ENCODE peak calls at places on chromosomes 3 and 15, in four cellular contexts. I is HepG2, S is K562, M is GM12878. C is an unnamed sample.

GRCh38 chr3:60445416-60445815 is 805.8 kb downstream of the FHIT start:
- DNase-seq in S (no peak), M (no peak), I (no peak), C (no peak)

GRCh38 chr3:139906441-139906840 is 28.5 kb upstream of the CLSTN2 start:
- DNase-seq in S (no peak), M (no peak), I (peak; percentile 35), C (no peak)

GRCh38 chr3:51337666-51338065 is 47.4 kb upstream of the MANF start:
- DNase-seq in I (no peak), S (no peak), M (no peak), C (no peak)

GRCh38 chr15:93428807-93429351 is 339.9 kb upstream of the RGMA start:
- DNase-seq in S (no peak), I (no peak), M (no peak), C (no peak)

GRCh38 chr3:103388214-103388613 is 953.4 kb downstream of the ZPLD1 start:
- DNase-seq in I (no peak), S (no peak), M (no peak), C (no peak)

GRCh38 chr15:29682781-29683180 is 139.5 kb downstream of the TJP1 start:
- DNase-seq in S (no peak), M (no peak), I (no peak), C (no peak)

GRCh38 chr3:42443819-42444436 is 33.5 kb upstream of the LYZL4 start:
- DNase-seq in I (peak; percentile 70), M (peak; percentile 30), S (peak; percentile 86), C (peak; percentile 98)

GRCh38 chr3:63228677-63229076 is 49.4 kb upstream of the SYNPR start:
- DNase-seq in M (no peak), S (peak; percentile 11), I (peak; percentile 16), C (no peak)

GRCh38 chr3:37995652-37996641 is 5.4 kb downstream of the VILL start:
- DNase-seq in S (no peak), M (no peak), I (peak; percentile 39), C (no peak)

GRCh38 chr15:63553388-63553791 is 43.8 kb upstream of the FBXL22 start:
- DNase-seq in M (no peak), S (no peak), I (no peak), C (no peak)

GRCh38 chr15:48643776-48644497 is 1.6 kb downstream of the FBN1 start:
- DNase-seq in M (no peak), S (no peak), I (no peak), C (no peak)

GRCh38 chr15:81315452-81316203 is 8.3 kb downstream of the STARD5 start:
- DNase-seq in S (no peak), M (no peak), I (no peak), C (no peak)

GRCh38 chr3:149547954-149548728 is 73.6 kb downstream of the TM4SF4 start:
- DNase-seq in S (no peak), I (peak; percentile 58), M (no peak), C (no peak)

GRCh38 chr3:126476166-126476975 is 680 bp upstream of the ZXDC start:
- DNase-seq in S (no peak), M (no peak), I (no peak), C (no peak)

GRCh38 chr3:160401301-160402095 is 2.0 kb downstream of the SMC4 start:
- DNase-seq in M (no peak), S (peak; percentile 60), I (peak; percentile 29), C (no peak)

GRCh38 chr3:4568831-4569230 is 75.7 kb downstream of the ITPR1 start:
- DNase-seq in S (no peak), M (no peak), I (no peak), C (no peak)

GRCh38 chr3:183584246-183584913 is 28.9 kb upstream of the KLHL6 start:
- DNase-seq in I (no peak), M (no peak), S (no peak), C (no peak)
- TF ChIP-seq CBX5 in I (no peak), M (no peak), S (no peak), C (no peak)

GRCh38 chr15:67050062-67050461 is 15.3 kb upstream of the SMAD3 start:
- DNase-seq in I (no peak), M (no peak), S (no peak), C (no peak)
- TF ChIP-seq CBX5 in I (no peak), M (no peak), S (no peak), C (no peak)

GRCh38 chr3:172204716-172205115 is 165.3 kb downstream of the FNDC3B start:
- DNase-seq in M (no peak), I (no peak), S (no peak), C (no peak)

GRCh38 chr3:172201990-172202318 is 162.6 kb downstream of the FNDC3B start:
- DNase-seq in M (no peak), I (no peak), S (no peak), C (no peak)

GRCh38 chr3:172201136-172201989 is 162.0 kb downstream of the FNDC3B start:
- DNase-seq in S (peak; percentile 60), M (no peak), I (no peak), C (no peak)

GRCh38 chr3:172202797-172203196 is 163.4 kb downstream of the FNDC3B start:
- DNase-seq in I (no peak), S (no peak), M (no peak), C (no peak)

GRCh38 chr3:172203522-172204258 is 164.3 kb downstream of the FNDC3B start:
- DNase-seq in S (no peak), M (no peak), I (peak; percentile 98), C (no peak)
- TF ChIP-seq CBX5 in S (no peak), M (no peak), I (peak; percentile 62), C (no peak)

GRCh38 chr3:121153851-121154250 is 245.8 kb downstream of the STXBP5L start:
- DNase-seq in I (no peak), S (no peak), M (no peak), C (no peak)

GRCh38 chr3:121155023-121155422 is 247.0 kb downstream of the STXBP5L start:
- DNase-seq in M (no peak), I (no peak), S (no peak), C (no peak)

DNA sequence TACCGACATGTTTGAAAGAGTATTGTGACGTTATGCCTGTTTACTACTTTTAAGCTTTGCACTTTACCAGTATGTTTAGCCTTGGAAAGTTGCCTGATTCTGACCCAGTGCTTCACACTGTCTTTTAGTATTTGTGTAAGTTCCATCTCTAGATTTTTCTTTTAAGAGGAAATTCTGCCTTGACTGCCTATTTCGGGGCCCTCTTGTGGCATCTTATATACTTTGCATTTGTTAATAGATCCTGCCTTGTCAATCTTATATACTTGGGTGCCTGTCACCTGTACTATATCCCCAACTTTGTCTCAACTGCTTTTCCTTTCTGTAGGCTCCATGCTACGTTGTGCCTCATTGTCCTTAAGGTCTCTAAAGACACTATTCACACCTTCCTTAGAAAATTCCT is 244.6 kb downstream of the STXBP5L start:
- DNase-seq in S (no peak), M (no peak), I (peak; percentile 2), C (no peak)
- TF ChIP-seq CBX5 in S (no peak), M (no peak), I (no peak), C (no peak)

GRCh38 chr3:186099178-186099577 is 9.7 kb downstream of the ETV5 start:
- DNase-seq in S (no peak), I (no peak), M (no peak), C (no peak)
- TF ChIP-seq CBX5 in S (no peak), I (no peak), M (no peak), C (no peak)

GRCh38 chr3:165233521-165234195 is 37.5 kb upstream of the SLITRK3 start:
- DNase-seq in S (no peak), M (no peak), I (no peak), C (no peak)
- TF ChIP-seq CBX5 in S (no peak), M (no peak), I (no peak), C (no peak)

DNA sequence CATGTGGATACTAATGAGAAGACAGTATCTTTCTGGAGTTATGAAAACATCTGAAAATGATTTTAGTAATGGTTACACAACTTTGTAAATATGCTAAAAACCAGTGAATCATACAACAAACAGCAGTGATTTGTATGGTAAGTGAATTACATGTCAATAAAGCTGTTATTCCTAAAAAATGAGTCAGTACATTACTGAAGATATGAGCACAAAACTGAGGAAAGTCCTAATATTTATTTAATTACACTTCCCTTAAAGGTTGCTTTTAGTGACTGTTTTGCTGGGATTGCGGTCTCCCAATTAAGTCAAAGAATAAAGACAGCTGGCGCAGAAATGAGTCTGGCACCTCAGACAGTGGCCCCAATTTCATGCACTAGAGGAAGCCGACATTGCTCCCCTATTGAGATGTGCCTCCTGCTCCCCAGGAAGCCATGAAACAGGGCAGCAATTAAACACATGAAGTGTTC is 50.9 kb upstream of the FSIP1 start:
- DNase-seq in S (no peak), M (no peak), I (no peak), C (no peak)
- TF ChIP-seq CBX5 in S (no peak), M (no peak), I (no peak), C (no peak)

DNA sequence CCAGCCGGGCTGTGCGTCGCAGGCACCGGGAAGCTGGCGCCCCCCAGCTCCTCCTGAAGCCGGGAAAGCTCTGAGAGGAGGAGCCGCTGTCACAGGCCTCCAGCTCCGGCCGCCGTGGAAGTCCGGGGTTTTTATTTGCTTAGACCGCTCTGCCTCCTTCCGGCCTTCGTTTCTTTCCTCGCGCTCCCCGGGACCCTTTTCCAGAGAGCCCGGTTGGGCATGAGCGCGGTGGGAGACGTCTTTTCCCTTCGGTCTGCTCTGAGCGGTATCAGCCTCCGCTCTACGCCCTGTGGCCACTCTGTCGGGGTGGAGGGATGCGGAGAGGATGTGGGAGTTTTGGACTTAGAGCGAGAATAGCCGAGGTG is 559 bp downstream of the SENP5 start:
- DNase-seq in I (peak; percentile 20), M (no peak), S (peak; percentile 35), C (no peak)
- TF ChIP-seq CBX5 in I (no peak), M (no peak), S (no peak), C (no peak)

DNA sequence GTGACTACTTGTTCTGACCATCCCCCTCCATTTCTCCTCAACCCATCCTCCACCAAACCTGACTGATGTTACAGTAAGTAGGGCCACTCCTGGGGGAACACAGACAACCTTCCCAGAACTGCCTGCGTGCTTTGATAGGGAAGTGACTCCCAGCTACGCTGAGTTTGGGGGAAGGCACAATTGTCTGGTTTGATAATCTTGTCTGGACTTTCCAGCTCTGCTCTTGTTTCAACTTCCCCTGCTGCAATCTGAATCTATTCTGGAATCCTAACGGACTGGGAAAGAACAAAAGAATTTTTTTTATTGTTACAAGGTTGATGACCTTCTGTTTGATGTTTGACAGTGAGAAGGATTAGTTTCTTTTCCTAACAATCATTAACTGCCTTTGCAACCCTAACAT is 895.6 kb downstream of the ROBO1 start:
- DNase-seq in I (peak; percentile 89), M (no peak), S (no peak), C (no peak)
- TF ChIP-seq CBX5 in I (no peak), M (no peak), S (no peak), C (no peak)